ENCODE peak calls at places on chromosomes 13 and 19, in four cellular contexts. E is K562, F is HepG2, V is H1. G is an unnamed sample.

GRCh38 chr19:13212759-13213330 is 62.6 kb downstream of the IER2 start:
- DNase-seq in E (peak), F (peak), V (peak), G (peak)

GRCh38 chr19:4811328-4812131 is 20.0 kb downstream of the TICAM1 start:
- DNase-seq in E (peak), F (peak), V (peak), G (peak)

GRCh38 chr13:48160879-48161278 is 66.0 kb upstream of the MED4 start:
- DNase-seq in E (no peak), F (no peak), V (no peak), G (peak)

GRCh38 chr13:73937420-73937819 is 196.8 kb downstream of the KLF12 start:
- DNase-seq in E (no peak), F (no peak), V (no peak), G (no peak)

GRCh38 chr13:30071890-30072817 is 221.7 kb upstream of the UBL3 start:
- DNase-seq in E (no peak), F (no peak), V (no peak), G (peak)

GRCh38 chr13:51524846-51525566 is 59.3 kb upstream of the WDFY2 start:
- DNase-seq in E (no peak), F (no peak), V (no peak), G (no peak)

GRCh38 chr19:17402982-17403855 is 2.2 kb downstream of the BST2 start:
- DNase-seq in E (peak), F (no peak), V (peak), G (peak)

GRCh38 chr13:74274946-74275345 is 140.7 kb upstream of the KLF12 start:
- DNase-seq in E (no peak), F (no peak), V (no peak), G (no peak)

GRCh38 chr13:60654405-60654804 is 257.4 kb downstream of the TDRD3 start:
- DNase-seq in E (no peak), F (peak), V (no peak), G (no peak)

GRCh38 chr19:51441410-51442390 is 16.6 kb downstream of the SIGLEC8 start:
- DNase-seq in E (peak), F (no peak), V (no peak), G (no peak)

GRCh38 chr19:18279516-18280246 is 1.7 kb downstream of the JUND start:
- DNase-seq in E (peak), F (peak), V (peak), G (peak)

GRCh38 chr19:5826531-5827341 is 12.8 kb downstream of the FUT6 start:
- DNase-seq in E (no peak), F (peak), V (peak), G (peak)

GRCh38 chr13:75986818-75987217 is 350.7 kb downstream of the LMO7 start:
- DNase-seq in E (no peak), F (no peak), V (no peak), G (no peak)

GRCh38 chr13:91308299-91308698 is 39.2 kb upstream of the MIR17HG start:
- DNase-seq in E (no peak), F (no peak), V (no peak), G (no peak)

GRCh38 chr19:35000647-35001501 is 751 bp downstream of the GRAMD1A start:
- DNase-seq in E (peak), F (peak), V (no peak), G (peak)

GRCh38 chr19:43532571-43532961 is 422 bp upstream of the ZNF575 start:
- DNase-seq in E (no peak), F (no peak), V (no peak), G (no peak)

GRCh38 chr13:85441975-85442374 is 357.2 kb downstream of the SLITRK6 start:
- DNase-seq in E (no peak), F (no peak), V (no peak), G (no peak)

GRCh38 chr19:2461751-2462634 is 5.2 kb upstream of the LMNB2 start:
- DNase-seq in E (no peak), F (no peak), V (peak), G (peak)

GRCh38 chr13:101416181-101417042 is at the start of gene NALCN:
- DNase-seq in E (no peak), F (no peak), V (peak), G (peak)

GRCh38 chr19:4557971-4558941 is 1.2 kb downstream of the SEMA6B start:
- DNase-seq in E (peak), F (no peak), V (peak), G (no peak)

GRCh38 chr19:57664269-57665127 is 4.2 kb upstream of the ZSCAN4 start:
- DNase-seq in E (peak), F (peak), V (peak), G (peak)

GRCh38 chr13:69579351-69579750 is 528.3 kb upstream of the ATXN8OS start:
- DNase-seq in E (no peak), F (no peak), V (no peak), G (no peak)
- TF ChIP-seq RNF2 in E (no peak), F (no peak), V (no peak), G (no peak)

GRCh38 chr13:35940734-35941133 is 190.4 kb downstream of the DCLK1 start:
- DNase-seq in E (no peak), F (no peak), V (no peak), G (no peak)
- TF ChIP-seq RNF2 in E (no peak), F (no peak), V (no peak), G (no peak)

DNA sequence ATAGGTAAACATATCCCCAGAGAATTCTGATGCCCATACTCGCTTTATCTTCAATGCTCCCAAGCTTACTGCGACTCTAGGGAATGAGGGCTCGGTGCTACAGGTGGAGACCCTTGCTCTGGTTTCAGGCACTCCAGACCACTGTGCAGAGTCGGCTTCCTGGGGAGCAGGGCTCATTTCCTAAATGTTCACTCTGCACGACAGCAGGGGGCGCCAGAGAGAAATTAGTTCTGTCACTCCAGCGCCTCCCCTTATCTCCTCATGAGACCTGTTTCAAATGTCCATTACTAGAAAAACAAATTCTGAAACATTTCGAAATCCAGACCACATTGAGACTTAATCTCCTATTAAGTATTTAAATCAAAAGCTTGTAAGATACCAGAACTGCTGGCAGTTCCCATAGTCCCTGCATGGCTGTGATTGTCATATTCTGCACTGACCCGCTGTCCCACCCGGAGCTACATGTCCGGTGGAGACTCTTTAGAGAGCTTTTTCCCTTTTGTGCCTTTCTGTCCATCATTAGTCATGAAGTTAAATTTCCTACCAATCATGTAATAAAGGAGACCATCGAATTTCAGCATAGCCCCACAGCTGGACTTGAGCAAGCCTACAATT is 22.4 kb downstream of the EPSTI1 start:
- DNase-seq in E (peak), F (peak), V (peak), G (peak)
- TF ChIP-seq RNF2 in E (no peak), F (no peak), V (no peak), G (no peak)

DNA sequence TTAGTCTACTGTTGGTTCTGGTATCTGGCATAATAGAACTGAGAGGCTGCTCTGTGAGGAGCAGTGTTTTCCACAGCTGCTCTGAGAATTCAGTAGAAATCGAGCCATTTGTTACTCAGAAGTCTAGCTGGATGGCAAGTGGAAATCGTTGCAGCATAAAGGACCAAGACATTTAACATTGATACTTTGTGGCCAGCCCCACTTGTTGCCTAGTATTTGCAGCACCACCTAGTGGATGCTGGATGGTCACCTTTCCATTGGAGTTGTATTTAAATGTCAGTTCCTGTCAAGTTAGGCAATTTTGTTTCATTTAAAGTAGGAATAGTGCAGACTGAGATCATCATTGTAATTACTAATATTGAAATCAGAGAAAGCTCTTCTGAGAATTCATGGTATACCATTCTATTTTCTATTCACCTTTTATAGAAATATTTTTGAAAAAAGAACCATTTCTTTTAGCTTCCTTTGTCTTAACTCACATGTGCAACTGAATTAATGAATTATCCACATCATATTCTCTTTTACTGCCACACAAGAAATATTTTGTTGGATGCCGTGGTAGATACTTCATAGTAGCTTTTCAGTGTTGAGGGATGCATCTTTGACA is 64.6 kb downstream of the PDS5B start:
- DNase-seq in E (peak), F (peak), V (no peak), G (peak)
- TF ChIP-seq RNF2 in E (no peak), F (no peak), V (no peak), G (no peak)

DNA sequence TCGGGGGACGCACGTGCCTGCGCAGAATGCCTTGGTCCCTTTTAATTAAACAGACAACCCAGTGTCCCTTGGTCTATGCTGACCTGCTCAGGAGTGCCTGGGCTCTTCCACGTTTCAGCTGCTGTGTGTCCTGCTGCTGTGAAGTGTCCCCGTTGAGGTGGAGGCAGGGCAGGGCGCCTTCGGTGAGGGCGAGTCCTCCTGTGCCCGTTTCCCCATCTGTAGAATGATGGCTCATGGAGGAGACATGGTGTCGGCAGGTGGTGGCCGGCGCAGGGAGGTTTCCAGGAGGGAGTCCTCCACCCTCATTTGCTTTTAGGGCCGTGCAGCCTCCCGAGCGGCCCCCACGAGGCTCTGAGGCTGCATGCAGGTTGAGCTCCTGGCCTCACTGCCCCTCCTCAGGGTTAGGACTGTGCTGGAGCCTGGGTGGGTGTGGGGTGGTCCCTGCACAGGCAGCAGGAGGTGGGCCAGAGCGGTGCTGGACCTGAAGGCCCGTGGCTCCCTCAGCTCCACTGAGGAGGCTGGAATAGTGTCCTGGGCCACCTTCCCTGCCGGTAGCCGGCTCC is 8.8 kb downstream of the STK11 start:
- DNase-seq in E (no peak), F (no peak), V (no peak), G (no peak)
- TF ChIP-seq RNF2 in E (no peak), F (no peak), V (no peak), G (no peak)

GRCh38 chr19:49953376-49953775 is 7.6 kb downstream of the SIGLEC11 start:
- DNase-seq in E (no peak), F (no peak), V (no peak), G (no peak)
- TF ChIP-seq RNF2 in E (no peak), F (no peak), V (no peak), G (no peak)

GRCh38 chr19:24101459-24102122 is 14.6 kb downstream of the ZNF254 start:
- DNase-seq in E (no peak), F (no peak), V (no peak), G (no peak)

GRCh38 chr19:24098359-24098758 is 11.4 kb downstream of the ZNF254 start:
- DNase-seq in E (no peak), F (no peak), V (no peak), G (no peak)

GRCh38 chr19:24099829-24100228 is 12.8 kb downstream of the ZNF254 start:
- DNase-seq in E (no peak), F (no peak), V (no peak), G (no peak)
- TF ChIP-seq RNF2 in E (no peak), F (no peak), V (no peak), G (no peak)

GRCh38 chr13:58977085-58977484 is 1186.6 kb downstream of the DIAPH3 start:
- DNase-seq in E (no peak), F (no peak), V (no peak), G (no peak)
- TF ChIP-seq RNF2 in E (no peak), F (no peak), V (no peak), G (no peak)

GRCh38 chr13:49356224-49356623 is 87.6 kb downstream of the CAB39L start:
- DNase-seq in E (no peak), F (no peak), V (no peak), G (no peak)

GRCh38 chr13:49357694-49358093 is 86.2 kb downstream of the CAB39L start:
- DNase-seq in E (no peak), F (no peak), V (no peak), G (no peak)

GRCh38 chr13:49351871-49352270 is 92.0 kb downstream of the CAB39L start:
- DNase-seq in E (no peak), F (no peak), V (no peak), G (no peak)

GRCh38 chr13:49354719-49355118 is 89.1 kb downstream of the CAB39L start:
- DNase-seq in E (no peak), F (peak), V (no peak), G (no peak)

GRCh38 chr13:49353908-49354307 is 90.0 kb downstream of the CAB39L start:
- DNase-seq in E (no peak), F (no peak), V (no peak), G (no peak)
- TF ChIP-seq RNF2 in E (no peak), F (no peak), V (no peak), G (no peak)

GRCh38 chr13:108346376-108346775 is 76.9 kb downstream of the TNFSF13B start:
- DNase-seq in E (no peak), F (no peak), V (no peak), G (no peak)
- TF ChIP-seq RNF2 in E (no peak), F (no peak), V (no peak), G (no peak)

G was measured in A549.